ENCODE peak calls at places on chromosomes 5 and 9, in seven cellular contexts. S, O, R, A, W, V and L are unnamed samples.

GRCh38 chr5:160960592-160960991 is 108.6 kb upstream of the ATP10B start:
- DNase-seq in S (no peak), O (no peak), R (no peak), A (no peak), W (no peak), V (no peak), L (no peak)

GRCh38 chr9:37309136-37309535 is 113.4 kb upstream of the GRHPR start:
- DNase-seq in S (no peak), O (no peak), R (no peak), A (peak), W (peak), V (no peak), L (no peak)

GRCh38 chr5:107869459-107870115 is 198.8 kb upstream of the EFNA5 start:
- DNase-seq in S (no peak), O (no peak), R (no peak), A (peak), W (peak), V (peak), L (no peak)

GRCh38 chr5:138230261-138230660 is 17.1 kb upstream of the CDC23 start:
- DNase-seq in S (no peak), O (no peak), R (no peak), A (peak), W (no peak), V (no peak), L (no peak)

GRCh38 chr5:135343417-135343816 is 55.6 kb downstream of the MACROH2A1 start:
- DNase-seq in S (no peak), O (peak), R (no peak), A (peak), W (no peak), V (no peak), L (no peak)

GRCh38 chr9:137095664-137096517 is 9.1 kb downstream of the MAN1B1 start:
- DNase-seq in S (no peak), O (peak), R (no peak), A (no peak), W (no peak), V (no peak), L (peak)

GRCh38 chr5:178626484-178627258 is at the start of gene CLK4:
- DNase-seq in S (peak), O (peak), R (peak), A (peak), W (peak), V (peak), L (peak)

GRCh38 chr9:132744881-132745761 is 74.9 kb downstream of the GTF3C4 start:
- DNase-seq in S (peak), O (no peak), R (no peak), A (no peak), W (no peak), V (no peak), L (no peak)

GRCh38 chr5:1703352-1704050 is 96.1 kb downstream of the MRPL36 start:
- DNase-seq in S (no peak), O (no peak), R (no peak), A (no peak), W (no peak), V (no peak), L (no peak)

GRCh38 chr5:56816546-56817081 is 1.3 kb downstream of the MAP3K1 start:
- DNase-seq in S (peak), O (peak), R (peak), A (peak), W (no peak), V (peak), L (peak)

GRCh38 chr9:6150483-6150882 is 65.1 kb upstream of the IL33 start:
- DNase-seq in S (no peak), O (no peak), R (no peak), A (no peak), W (no peak), V (no peak), L (no peak)

GRCh38 chr9:109683521-109683920 is 96.5 kb upstream of the PALM2AKAP2 start:
- DNase-seq in S (no peak), O (no peak), R (no peak), A (peak), W (no peak), V (peak), L (no peak)

GRCh38 chr9:1267581-1267980 is 217.4 kb downstream of the DMRT2 start:
- DNase-seq in S (no peak), O (no peak), R (no peak), A (no peak), W (no peak), V (no peak), L (no peak)

GRCh38 chr9:137619240-137620090 is 660 bp downstream of the EHMT1 start:
- DNase-seq in S (peak), O (peak), R (peak), A (peak), W (no peak), V (peak), L (peak)

GRCh38 chr5:56490971-56491468 is 257.9 kb upstream of the ANKRD55 start:
- DNase-seq in S (no peak), O (no peak), R (no peak), A (no peak), W (no peak), V (no peak), L (peak)

GRCh38 chr5:135880801-135881200 is 14.8 kb downstream of the IL9 start:
- DNase-seq in S (no peak), O (no peak), R (no peak), A (no peak), W (no peak), V (no peak), L (no peak)

GRCh38 chr5:54616031-54616430 is 98.5 kb downstream of the SNX18 start:
- DNase-seq in S (no peak), O (no peak), R (no peak), A (no peak), W (no peak), V (no peak), L (no peak)

GRCh38 chr9:16721972-16722371 is 148.5 kb downstream of the BNC2 start:
- DNase-seq in S (no peak), O (no peak), R (peak), A (peak), W (no peak), V (peak), L (no peak)

GRCh38 chr9:130448035-130448624 is 3.4 kb downstream of the ASS1 start:
- DNase-seq in S (no peak), O (no peak), R (no peak), A (peak), W (no peak), V (no peak), L (no peak)

GRCh38 chr5:80093796-80094195 is 58.6 kb downstream of the THBS4 start:
- DNase-seq in S (peak), O (no peak), R (no peak), A (no peak), W (no peak), V (no peak), L (no peak)

GRCh38 chr5:139443766-139444473 is 4.6 kb upstream of the DNAJC18 start:
- DNase-seq in S (no peak), O (peak), R (no peak), A (peak), W (peak), V (peak), L (peak)